ENCODE peak calls at places on chromosome 14, in five cellular contexts. D, E, K, H and T are unnamed samples.

GRCh38 chr14:52961060-52961639 is 10.3 kb upstream of the FERMT2 start:
- DNase-seq in D (peak; percentile 53), K (no peak), H (no peak), E (peak; percentile 65), T (peak; percentile 62)

GRCh38 chr14:38209572-38210159 is 2.0 kb downstream of the SSTR1 start:
- DNase-seq in D (no peak), K (no peak), H (no peak), E (no peak), T (no peak)

GRCh38 chr14:29671034-29671433 is 256.6 kb downstream of the PRKD1 start:
- DNase-seq in H (no peak), D (no peak), K (no peak), E (no peak), T (no peak)

GRCh38 chr14:80699861-80700260 is 241.7 kb downstream of the CEP128 start:
- DNase-seq in K (no peak), H (no peak), D (no peak), E (no peak), T (no peak)

GRCh38 chr14:79064200-79064599 is 894.0 kb downstream of the NRXN3 start:
- DNase-seq in K (no peak), H (no peak), D (no peak), E (no peak), T (no peak)

GRCh38 chr14:38616959-38617358 is 361.1 kb upstream of the CLEC14A start:
- DNase-seq in H (no peak), D (no peak), K (no peak), E (no peak), T (no peak)

GRCh38 chr14:65425885-65426284 is 13.4 kb downstream of the FUT8 start:
- DNase-seq in K (no peak), E (no peak), D (no peak), H (no peak), T (no peak)

GRCh38 chr14:75294649-75295033 is 16.0 kb downstream of the FOS start:
- DNase-seq in H (no peak), D (no peak), K (no peak), E (no peak), T (no peak)

GRCh38 chr14:32703246-32703645 is 235.4 kb upstream of the NPAS3 start:
- DNase-seq in H (no peak), E (peak; percentile 20), D (no peak), K (no peak), T (no peak)

DNA sequence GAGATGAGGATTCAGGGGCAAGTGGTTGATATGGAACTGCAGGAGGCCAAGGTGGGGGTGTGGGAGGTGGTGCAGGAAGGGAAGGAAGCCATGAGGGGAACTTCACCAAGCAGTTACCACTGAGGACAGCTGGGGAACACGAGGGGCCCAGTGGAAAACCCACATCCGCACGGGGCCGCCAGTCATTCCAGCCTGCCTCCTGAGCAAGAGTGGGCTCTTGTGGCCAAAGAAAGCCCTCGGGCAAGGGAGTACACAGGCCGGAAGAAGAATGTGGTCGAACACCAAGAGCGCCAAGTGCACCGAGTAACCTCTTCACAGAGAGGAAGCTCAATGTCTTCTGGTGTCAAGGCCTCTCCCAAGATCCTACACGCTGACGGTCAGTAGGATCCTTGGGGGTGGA is 252.2 kb upstream of the FOXN3 start:
- DNase-seq in E (peak; percentile 13), K (no peak), H (no peak), D (peak; percentile 7), T (no peak)
- H3K4me3 ChIP-seq in E (no peak overlapping the region), K (no peak overlapping the region), H (no peak overlapping the region), D (no peak overlapping the region), T (no peak overlapping the region)

GRCh38 chr14:34237098-34237497 is 224.9 kb downstream of the SPTSSA start:
- DNase-seq in D (no peak), E (no peak), K (no peak), H (no peak), T (no peak)
- H3K4me1 ChIP-seq in D (no peaks in the 10 kb centered on the region), E (peaks cover 3% of the 10 kb centered on the region), K (no peaks in the 10 kb centered on the region), H (no peaks in the 10 kb centered on the region), T (no peaks in the 10 kb centered on the region)

DNA sequence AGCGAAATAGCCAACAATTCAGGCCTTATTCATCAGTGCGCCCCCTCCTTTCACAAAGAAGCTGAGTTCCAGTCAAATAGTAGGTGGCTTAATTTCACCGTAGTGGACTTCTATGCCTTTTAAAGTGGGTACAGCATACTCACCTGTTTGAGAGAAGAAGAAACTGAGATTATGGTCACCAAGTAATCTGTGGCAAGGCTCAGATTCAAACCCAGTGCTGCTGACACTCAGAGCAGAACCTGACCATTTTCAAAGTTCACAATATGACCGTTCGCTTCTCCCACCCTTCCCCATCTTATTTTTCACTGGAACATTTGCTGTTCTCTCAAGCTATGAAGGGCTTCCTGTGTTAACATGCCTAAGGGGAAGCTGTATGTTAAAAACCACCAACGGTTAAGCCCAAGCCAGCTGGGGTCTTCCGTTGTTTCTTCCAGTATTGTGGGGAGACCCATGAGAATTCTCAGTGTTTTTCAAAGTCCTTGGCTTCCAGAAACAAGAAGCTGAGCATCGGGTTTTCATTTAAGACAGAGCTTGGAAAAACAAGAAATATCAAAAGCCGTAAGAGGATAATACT is 6.1 kb upstream of the PSMA6 start:
- DNase-seq in K (no peak), H (no peak), D (no peak), E (no peak), T (no peak)
- H3K4me3 ChIP-seq in K (no peak overlapping the region), H (no peak overlapping the region), D (peak overlapping the region; percentile 2), E (no peak overlapping the region), T (no peak overlapping the region)

DNA sequence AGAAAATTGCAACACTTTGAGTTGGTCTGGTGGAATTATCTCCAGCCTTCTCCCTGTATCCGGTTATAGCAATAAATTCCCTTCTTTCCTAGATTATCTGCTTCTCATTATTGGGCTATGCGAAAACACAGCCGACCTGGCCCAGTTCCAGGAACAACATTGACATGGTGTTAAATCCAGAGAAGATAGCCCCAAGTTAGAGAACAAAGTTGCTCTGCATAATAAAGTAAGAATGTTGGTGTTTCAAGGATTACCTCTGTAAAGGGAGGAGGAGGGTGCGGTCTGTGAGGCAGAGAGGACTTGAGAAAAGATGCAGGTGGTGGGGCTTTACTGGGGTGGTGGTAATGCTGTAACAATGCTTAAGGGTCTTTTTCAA is 12.1 kb downstream of the TCL1A start:
- DNase-seq in E (no peak), K (no peak), H (no peak), D (no peak), T (no peak)
- H3K4me1 ChIP-seq in E (no peaks in the 10 kb centered on the region), K (no peaks in the 10 kb centered on the region), H (no peaks in the 10 kb centered on the region), D (no peaks in the 10 kb centered on the region), T (no peaks in the 10 kb centered on the region)

DNA sequence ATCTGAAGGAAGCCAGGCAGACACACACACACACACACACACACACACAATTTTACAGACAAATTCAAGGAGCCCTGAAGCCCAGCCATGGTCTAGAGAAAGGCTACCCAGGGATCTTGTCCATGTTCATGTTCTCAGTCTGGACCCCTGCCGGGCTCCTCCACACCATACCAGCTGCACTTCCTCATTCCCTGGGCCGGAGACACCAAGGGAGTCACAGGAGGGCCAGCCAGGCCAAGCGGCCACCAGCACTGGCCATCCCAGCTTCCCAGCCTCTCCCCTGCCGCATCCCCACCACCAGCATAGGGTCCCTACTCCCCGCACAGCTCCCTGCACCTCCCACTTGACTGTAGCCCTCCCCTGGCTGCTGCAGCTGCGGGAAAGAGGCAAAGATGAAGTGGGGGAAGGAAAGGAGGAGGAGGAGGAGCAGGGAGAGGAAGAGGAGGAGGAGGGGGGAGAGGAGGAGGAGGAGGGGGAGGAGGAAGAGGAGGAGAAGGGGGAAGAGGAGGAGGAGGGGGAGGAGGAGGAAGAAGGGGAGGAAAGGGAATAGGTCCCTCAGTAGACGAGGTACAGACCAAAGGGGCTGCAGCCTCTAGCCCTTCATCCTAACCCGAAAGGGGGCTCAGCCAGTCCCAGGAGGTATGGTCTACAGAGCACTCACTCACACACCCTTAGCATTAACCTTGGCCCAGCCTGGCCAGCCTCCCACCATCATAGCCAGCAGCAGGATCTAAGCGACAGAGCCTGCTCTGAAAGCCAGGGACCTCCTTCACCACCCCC is 293.2 kb downstream of the DPF3 start:
- DNase-seq in K (no peak), E (no peak), D (no peak), H (no peak), T (no peak)
- H3K4me3 ChIP-seq in K (no peak overlapping the region), E (no peak overlapping the region), D (no peak overlapping the region), H (no peak overlapping the region), T (no peak overlapping the region)

GRCh38 chr14:23543403-23543802 is 8.2 kb downstream of the ZFHX2 start:
- DNase-seq in K (no peak), H (no peak), D (no peak), E (no peak), T (no peak)
- H3K4me1 ChIP-seq in K (peaks cover 36% of the 10 kb centered on the region), H (no peaks in the 10 kb centered on the region), D (no peaks in the 10 kb centered on the region), E (peaks cover 2% of the 10 kb centered on the region), T (no peaks in the 10 kb centered on the region)